ENCODE peak calls at places on chromosomes 2 and 18, in four cellular contexts. W, Q, H and O are unnamed samples.

GRCh38 chr2:23009545-23010149 is 375.3 kb upstream of the KLHL29 start:
- DNase-seq in Q (no peak), W (no peak), H (peak; percentile 90), O (no peak)

GRCh38 chr2:26564121-26564520 is 77.0 kb downstream of the CIB4 start:
- DNase-seq in W (no peak), Q (no peak), H (no peak), O (no peak)

GRCh38 chr2:15708161-15708560 is 116.5 kb downstream of the DDX1 start:
- DNase-seq in Q (no peak), H (no peak), W (no peak), O (no peak)

GRCh38 chr2:64203131-64204005 is 59.1 kb upstream of the PELI1 start:
- DNase-seq in Q (no peak), W (no peak), H (no peak), O (no peak)

GRCh38 chr2:201130524-201131186 is 14.7 kb downstream of the CFLAR start:
- DNase-seq in H (peak; percentile 50), Q (no peak), W (no peak), O (no peak)

GRCh38 chr2:190528521-190529001 is 6.0 kb downstream of the NEMP2 start:
- DNase-seq in H (no peak), W (no peak), Q (no peak), O (no peak)

GRCh38 chr2:46041434-46041833 is 255.8 kb upstream of the EPAS1 start:
- DNase-seq in H (no peak), Q (no peak), W (no peak), O (no peak)

GRCh38 chr2:223019987-223020717 is 31.8 kb upstream of the KCNE4 start:
- DNase-seq in H (no peak), Q (no peak), W (no peak), O (no peak)

GRCh38 chr18:80147418-80148315 is 38.6 kb downstream of the ADNP2 start:
- DNase-seq in W (peak; percentile 61), Q (peak; percentile 65), H (peak; percentile 37), O (peak; percentile 54)

GRCh38 chr2:136765256-136765735 is at the start of gene THSD7B:
- DNase-seq in H (no peak), W (no peak), Q (no peak), O (no peak)

GRCh38 chr2:112583497-112584133 is 794 bp upstream of the CHCHD5 start:
- DNase-seq in H (no peak), Q (no peak), W (no peak), O (peak; percentile 23)

GRCh38 chr2:133039531-133039930 is 369.5 kb upstream of the LYPD1 start:
- DNase-seq in W (no peak), H (no peak), Q (no peak), O (no peak)

GRCh38 chr2:102147935-102148334 is 5.4 kb downstream of the IL1R1 start:
- DNase-seq in W (no peak), H (no peak), Q (no peak), O (no peak)
- H3K9me3 ChIP-seq in W (peaks cover 10% of the 10 kb centered on the region), H (peaks cover 16% of the 10 kb centered on the region), Q (peaks cover 58% of the 10 kb centered on the region), O (peaks cover 30% of the 10 kb centered on the region)

GRCh38 chr2:173305303-173305702 is 49.4 kb upstream of the CDCA7 start:
- DNase-seq in Q (no peak), W (no peak), H (no peak), O (no peak)
- H3K9me3 ChIP-seq in Q (no peaks in the 10 kb centered on the region), W (no peaks in the 10 kb centered on the region), H (no peaks in the 10 kb centered on the region), O (no peaks in the 10 kb centered on the region)

GRCh38 chr18:14917311-14917710 is 169.3 kb downstream of the ANKRD30B start:
- DNase-seq in H (no peak), Q (no peak), W (no peak), O (no peak)
- H3K9me3 ChIP-seq in H (no peaks in the 10 kb centered on the region), Q (no peaks in the 10 kb centered on the region), W (no peaks in the 10 kb centered on the region), O (no peaks in the 10 kb centered on the region)

GRCh38 chr2:174365583-174365982 is 29.9 kb upstream of the SCRN3 start:
- DNase-seq in Q (no peak), W (no peak), H (no peak), O (no peak)

GRCh38 chr2:174362949-174363348 is 28.2 kb downstream of the SP9 start:
- DNase-seq in Q (no peak), W (no peak), H (no peak), O (no peak)

GRCh38 chr2:174368691-174369090 is 26.8 kb upstream of the SCRN3 start:
- DNase-seq in W (no peak), H (no peak), Q (no peak), O (no peak)

DNA sequence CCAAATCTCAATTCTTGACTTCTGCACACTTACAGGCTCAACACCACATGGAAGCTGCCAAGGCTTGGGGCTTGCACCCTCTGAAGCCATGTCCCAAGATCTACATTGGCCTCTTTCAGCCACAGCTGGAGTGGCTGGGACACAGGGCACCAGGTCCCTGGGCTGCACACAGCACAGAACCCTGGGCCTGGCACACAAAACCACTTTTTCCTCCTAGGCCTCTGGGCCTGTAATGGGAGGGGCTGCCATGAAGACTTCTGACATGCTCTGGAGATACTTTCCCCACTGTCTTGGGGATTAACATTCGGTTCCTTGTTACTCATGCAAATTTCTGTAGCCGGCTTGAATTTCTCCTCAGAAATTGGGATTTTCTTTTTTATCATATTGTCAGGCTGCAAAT is 29.9 kb downstream of the SP9 start:
- DNase-seq in H (no peak), Q (no peak), W (no peak), O (no peak)
- H3K9me3 ChIP-seq in H (peaks cover 2% of the 10 kb centered on the region), Q (no peaks in the 10 kb centered on the region), W (no peaks in the 10 kb centered on the region), O (no peaks in the 10 kb centered on the region)

DNA sequence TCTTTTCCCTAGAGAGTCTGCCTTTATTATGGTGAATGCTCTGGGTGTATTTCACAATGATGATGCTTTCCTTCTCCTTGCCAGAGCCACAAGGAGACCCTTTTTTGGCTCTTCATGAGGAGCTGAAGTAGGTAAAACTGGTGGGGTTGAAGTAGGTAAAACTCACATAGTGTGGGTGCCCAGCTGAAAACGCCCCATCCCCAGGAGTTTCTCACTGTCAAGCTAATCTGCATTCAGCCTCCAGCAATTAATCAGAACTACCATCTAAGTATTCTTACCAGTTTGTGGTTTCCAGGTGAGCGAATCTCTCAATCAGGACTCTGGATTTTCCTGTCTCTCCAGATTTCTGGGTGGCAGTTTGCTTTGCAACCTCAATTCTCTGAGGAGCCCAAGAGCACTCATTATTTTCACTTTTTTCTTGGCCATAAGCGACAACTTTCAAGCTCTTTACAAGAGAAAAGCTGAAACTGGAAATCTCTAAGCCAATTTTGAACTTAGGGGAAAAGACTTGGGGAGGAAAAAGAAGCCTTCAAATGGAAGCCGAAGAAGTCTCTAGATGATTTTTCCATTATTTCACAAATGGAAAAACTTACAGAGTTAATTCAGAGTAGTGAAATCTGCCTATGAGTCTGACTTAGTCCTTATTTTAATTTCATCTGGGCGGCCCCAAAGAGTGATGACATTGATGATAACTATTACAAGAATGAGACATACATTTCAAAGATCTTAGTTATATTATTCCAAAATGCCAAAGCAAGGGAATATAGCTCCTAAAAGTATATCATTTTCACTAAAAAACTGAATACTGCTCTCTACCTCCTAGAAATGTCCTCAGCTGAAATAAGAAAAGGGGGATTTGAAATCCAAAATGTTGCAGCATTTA is 121.4 kb upstream of the MAP3K20 start:
- DNase-seq in Q (no peak), W (no peak), H (no peak), O (no peak)
- H3K9me3 ChIP-seq in Q (no peaks in the 10 kb centered on the region), W (no peaks in the 10 kb centered on the region), H (no peaks in the 10 kb centered on the region), O (no peaks in the 10 kb centered on the region)

DNA sequence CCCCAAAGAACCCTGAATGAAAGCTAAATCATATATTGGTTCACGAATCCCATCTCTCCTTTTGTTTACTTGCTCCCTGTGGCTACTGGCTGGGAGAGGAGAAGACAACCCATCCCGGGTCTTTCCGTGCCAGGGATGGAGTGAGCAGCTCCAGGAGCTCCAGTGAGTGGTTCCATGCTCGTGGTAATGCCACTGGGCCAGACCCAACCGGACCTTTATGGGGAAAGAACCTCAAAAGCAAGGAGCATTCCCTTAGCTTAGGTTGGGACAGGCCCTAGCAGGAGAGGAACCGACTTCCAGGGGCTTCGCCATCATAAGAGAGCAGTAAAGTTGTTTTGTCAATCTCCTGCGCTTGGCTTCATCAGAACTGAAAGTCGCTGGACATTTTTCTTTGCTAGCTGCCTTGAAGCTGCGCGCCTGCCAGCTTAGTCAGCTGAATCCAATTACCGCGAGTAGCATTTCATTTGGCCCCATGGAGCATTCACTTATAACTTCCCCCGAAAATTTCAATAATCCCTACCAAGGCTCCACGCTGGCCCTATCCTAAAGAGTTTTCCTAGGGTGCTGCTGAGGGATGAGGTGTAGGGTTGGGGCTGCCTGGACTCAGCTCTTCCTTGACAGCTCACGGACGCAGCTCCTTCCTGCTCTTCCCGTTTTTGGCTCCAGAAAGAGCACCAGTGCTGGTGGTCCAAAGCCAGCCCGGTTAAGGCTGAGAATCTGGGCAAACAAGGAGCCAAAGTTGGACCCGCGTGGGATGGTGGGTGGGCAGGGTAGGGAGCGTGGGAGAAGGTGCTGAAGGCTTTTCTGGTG is 4.9 kb downstream of the HOXD3 start:
- DNase-seq in H (peak; percentile 25), Q (no peak), W (no peak), O (no peak)
- H3K9me3 ChIP-seq in H (no peaks in the 10 kb centered on the region), Q (no peaks in the 10 kb centered on the region), W (no peaks in the 10 kb centered on the region), O (peaks cover 4% of the 10 kb centered on the region)